ENCODE peak calls at places on chromosomes 12 and 14, in four cellular contexts. M, P, R and O are unnamed samples.

GRCh38 chr14:37592288-37593274 is 2.5 kb downstream of the FOXA1 start:
- DNase-seq in M (no peak), P (peak; percentile 62), R (no peak), O (no peak)

GRCh38 chr12:84069079-84069661 is 843.4 kb downstream of the SLC6A15 start:
- DNase-seq in R (no peak), P (no peak), M (no peak), O (no peak)

GRCh38 chr12:14654416-14654815 is 42.0 kb downstream of the GUCY2C start:
- DNase-seq in P (no peak), M (no peak), R (no peak), O (no peak)

GRCh38 chr12:23760495-23760894 is 189.0 kb downstream of the SOX5 start:
- DNase-seq in R (no peak), M (no peak), P (no peak), O (no peak)

GRCh38 chr12:85179680-85180300 is 100.2 kb upstream of the ALX1 start:
- DNase-seq in R (peak; percentile 1), M (no peak), P (no peak), O (no peak)

GRCh38 chr14:78959674-78960264 is 789.6 kb downstream of the NRXN3 start:
- DNase-seq in M (peak; percentile 23), P (peak; percentile 75), R (peak; percentile 59), O (no peak)

GRCh38 chr12:82818276-82819035 is 131.8 kb downstream of the TMTC2 start:
- DNase-seq in R (no peak), M (no peak), P (no peak), O (no peak)

GRCh38 chr14:104979758-104980591 is 1.8 kb upstream of the AHNAK2 start:
- DNase-seq in P (peak; percentile 8), M (no peak), R (peak; percentile 49), O (no peak)

GRCh38 chr12:124233846-124234620 is 60.9 kb upstream of the RFLNA start:
- DNase-seq in M (no peak), R (peak; percentile 85), P (no peak), O (no peak)

GRCh38 chr12:131803995-131804521 is 24.1 kb upstream of the MMP17 start:
- DNase-seq in M (no peak), R (peak; percentile 47), P (no peak), O (no peak)

GRCh38 chr14:57884175-57884574 is 18.3 kb upstream of the SLC35F4 start:
- DNase-seq in M (no peak), R (peak; percentile 1), P (no peak), O (no peak)

GRCh38 chr12:84995646-84996045 is 40.4 kb downstream of the TSPAN19 start:
- DNase-seq in R (no peak), P (no peak), M (no peak), O (no peak)

GRCh38 chr12:123532021-123532420 is 1.5 kb downstream of the RILPL1 start:
- DNase-seq in P (no peak), M (no peak), R (peak; percentile 29), O (no peak)

GRCh38 chr14:104169005-104169764 is 30.8 kb downstream of the KIF26A start:
- DNase-seq in M (no peak), R (no peak), P (peak; percentile 33), O (no peak)

GRCh38 chr12:83365317-83365716 is 678.6 kb downstream of the TMTC2 start:
- DNase-seq in R (no peak), M (no peak), P (no peak), O (no peak)

GRCh38 chr14:75094896-75095295 is 25.5 kb downstream of the ZC2HC1C start:
- DNase-seq in M (no peak), R (no peak), P (no peak), O (no peak)

GRCh38 chr12:113005759-113006158 is 27.4 kb downstream of the OAS2 start:
- DNase-seq in M (no peak), P (no peak), R (peak; percentile 24), O (no peak)

GRCh38 chr12:7995266-7995963 is 37.1 kb upstream of the FOXJ2 start:
- DNase-seq in P (peak; percentile 76), M (peak; percentile 68), R (peak; percentile 84), O (peak; percentile 87)

GRCh38 chr12:24424889-24425600 is 475.6 kb upstream of the SOX5 start:
- DNase-seq in M (no peak), P (no peak), R (no peak), O (no peak)

GRCh38 chr14:37399517-37399916 is 195.5 kb downstream of the FOXA1 start:
- DNase-seq in M (no peak), P (no peak), R (no peak), O (no peak)

GRCh38 chr12:121467638-121468403 is 67.9 kb downstream of the RNF34 start:
- DNase-seq in R (no peak), M (no peak), P (peak; percentile 55), O (no peak)

GRCh38 chr12:18045446-18046001 is 44.5 kb downstream of the RERGL start:
- DNase-seq in R (peak; percentile 6), P (no peak), M (no peak), O (no peak)

GRCh38 chr12:49413796-49414195 is 46.5 kb downstream of the SPATS2 start:
- DNase-seq in P (no peak), M (no peak), R (no peak), O (no peak)

GRCh38 chr14:98393527-98393926 is 878.5 kb downstream of the BCL11B start:
- DNase-seq in R (no peak), P (no peak), M (no peak), O (no peak)

GRCh38 chr14:51738754-51739153 is 87.0 kb downstream of the FRMD6 start:
- DNase-seq in P (no peak), M (no peak), R (no peak), O (no peak)

GRCh38 chr14:61953602-61954001 is 191.4 kb downstream of the SNAPC1 start:
- DNase-seq in R (no peak), P (no peak), M (no peak), O (no peak)

GRCh38 chr14:103143535-103143934 is 20.3 kb downstream of the TNFAIP2 start:
- DNase-seq in P (no peak), M (no peak), R (no peak), O (no peak)

GRCh38 chr14:101619484-101619883 is 58.2 kb downstream of the DIO3 start:
- DNase-seq in R (no peak), M (no peak), P (no peak), O (peak; percentile 29)

GRCh38 chr12:95304673-95305198 is 87.1 kb downstream of the VEZT start:
- DNase-seq in R (peak; percentile 36), P (no peak), M (no peak), O (no peak)